ENCODE peak calls at places on chromosomes 3 and 15, in nine cellular contexts. One of them, this sample, is unnamed.

GRCh38 chr15:98866503-98866902 is 141.1 kb downstream of the PGPEP1L start:
- DNase-seq in fibroblast of lung: peak
- DNase-seq in IMR-90: peak
- DNase-seq in H1: no peak
- DNase-seq in heart right ventricle: no peak
- DNase-seq in right lobe of liver: no peak
- DNase-seq in PC-9: no peak
- DNase-seq in CD8-positive, alpha-beta T cell: no peak
- DNase-seq in uterus: peak
- DNase-seq in this sample: no peak

GRCh38 chr3:152830245-152830644 is 4.7 kb upstream of the P2RY1 start:
- DNase-seq in fibroblast of lung: no peak
- DNase-seq in IMR-90: no peak
- DNase-seq in H1: no peak
- DNase-seq in heart right ventricle: no peak
- DNase-seq in right lobe of liver: no peak
- DNase-seq in PC-9: no peak
- DNase-seq in CD8-positive, alpha-beta T cell: no peak
- DNase-seq in uterus: no peak
- DNase-seq in this sample: no peak

GRCh38 chr3:115092220-115092791 is 54.8 kb downstream of the ZBTB20 start:
- DNase-seq in fibroblast of lung: peak
- DNase-seq in IMR-90: peak
- DNase-seq in H1: no peak
- DNase-seq in heart right ventricle: peak
- DNase-seq in right lobe of liver: peak
- DNase-seq in PC-9: no peak
- DNase-seq in CD8-positive, alpha-beta T cell: peak
- DNase-seq in uterus: peak
- DNase-seq in this sample: no peak

GRCh38 chr3:51935886-51936755 is 5.6 kb downstream of the RRP9 start:
- DNase-seq in fibroblast of lung: no peak
- DNase-seq in IMR-90: no peak
- DNase-seq in H1: no peak
- DNase-seq in heart right ventricle: no peak
- DNase-seq in right lobe of liver: no peak
- DNase-seq in PC-9: no peak
- DNase-seq in CD8-positive, alpha-beta T cell: no peak
- DNase-seq in uterus: no peak
- DNase-seq in this sample: no peak

GRCh38 chr15:33298631-33299030 is 12.1 kb upstream of the RYR3 start:
- DNase-seq in fibroblast of lung: no peak
- DNase-seq in IMR-90: no peak
- DNase-seq in H1: no peak
- DNase-seq in heart right ventricle: no peak
- DNase-seq in right lobe of liver: no peak
- DNase-seq in PC-9: peak
- DNase-seq in CD8-positive, alpha-beta T cell: no peak
- DNase-seq in uterus: no peak
- DNase-seq in this sample: no peak

GRCh38 chr15:69729167-69729748 is 276.6 kb downstream of the RPLP1 start:
- DNase-seq in fibroblast of lung: no peak
- DNase-seq in IMR-90: peak
- DNase-seq in H1: no peak
- DNase-seq in heart right ventricle: peak
- DNase-seq in right lobe of liver: no peak
- DNase-seq in PC-9: no peak
- DNase-seq in CD8-positive, alpha-beta T cell: peak
- DNase-seq in uterus: no peak
- DNase-seq in this sample: no peak

GRCh38 chr3:69762790-69763229 is 23.5 kb downstream of the MITF start:
- DNase-seq in fibroblast of lung: no peak
- DNase-seq in IMR-90: no peak
- DNase-seq in H1: no peak
- DNase-seq in heart right ventricle: no peak
- DNase-seq in right lobe of liver: no peak
- DNase-seq in PC-9: no peak
- DNase-seq in CD8-positive, alpha-beta T cell: no peak
- DNase-seq in uterus: no peak
- DNase-seq in this sample: no peak

GRCh38 chr15:98689431-98689861 is 41.1 kb downstream of the IGF1R start:
- DNase-seq in fibroblast of lung: peak
- DNase-seq in IMR-90: peak
- DNase-seq in H1: no peak
- DNase-seq in heart right ventricle: no peak
- DNase-seq in right lobe of liver: no peak
- DNase-seq in PC-9: peak
- DNase-seq in CD8-positive, alpha-beta T cell: no peak
- DNase-seq in uterus: no peak
- DNase-seq in this sample: no peak

GRCh38 chr15:100777821-100778220 is 101.8 kb upstream of the ALDH1A3 start:
- DNase-seq in fibroblast of lung: peak
- DNase-seq in IMR-90: no peak
- DNase-seq in H1: no peak
- DNase-seq in heart right ventricle: no peak
- DNase-seq in right lobe of liver: no peak
- DNase-seq in PC-9: no peak
- DNase-seq in CD8-positive, alpha-beta T cell: no peak
- DNase-seq in uterus: no peak
- DNase-seq in this sample: no peak

GRCh38 chr3:71495708-71496472 is 87.6 kb downstream of the FOXP1 start:
- DNase-seq in fibroblast of lung: peak
- DNase-seq in IMR-90: peak
- DNase-seq in H1: no peak
- DNase-seq in heart right ventricle: no peak
- DNase-seq in right lobe of liver: no peak
- DNase-seq in PC-9: peak
- DNase-seq in CD8-positive, alpha-beta T cell: no peak
- DNase-seq in uterus: no peak
- DNase-seq in this sample: no peak

GRCh38 chr15:26739791-26740190 is 33.1 kb downstream of the GABRB3 start:
- DNase-seq in fibroblast of lung: no peak
- DNase-seq in IMR-90: no peak
- DNase-seq in H1: no peak
- DNase-seq in heart right ventricle: no peak
- DNase-seq in right lobe of liver: no peak
- DNase-seq in PC-9: no peak
- DNase-seq in CD8-positive, alpha-beta T cell: no peak
- DNase-seq in uterus: no peak
- DNase-seq in this sample: no peak

GRCh38 chr3:114627760-114628159 is 333.9 kb downstream of the TIGIT start:
- DNase-seq in fibroblast of lung: peak
- DNase-seq in IMR-90: peak
- DNase-seq in H1: no peak
- DNase-seq in heart right ventricle: peak
- DNase-seq in right lobe of liver: no peak
- DNase-seq in PC-9: no peak
- DNase-seq in CD8-positive, alpha-beta T cell: no peak
- DNase-seq in uterus: peak
- DNase-seq in this sample: no peak

GRCh38 chr3:30628188-30628930 is 22.0 kb downstream of the TGFBR2 start:
- DNase-seq in fibroblast of lung: no peak
- DNase-seq in IMR-90: no peak
- DNase-seq in H1: no peak
- DNase-seq in heart right ventricle: no peak
- DNase-seq in right lobe of liver: no peak
- DNase-seq in PC-9: no peak
- DNase-seq in CD8-positive, alpha-beta T cell: no peak
- DNase-seq in uterus: no peak
- DNase-seq in this sample: no peak

GRCh38 chr3:30630238-30631030 is 24.0 kb downstream of the TGFBR2 start:
- DNase-seq in fibroblast of lung: no peak
- DNase-seq in IMR-90: no peak
- DNase-seq in H1: no peak
- DNase-seq in heart right ventricle: no peak
- DNase-seq in right lobe of liver: no peak
- DNase-seq in PC-9: no peak
- DNase-seq in CD8-positive, alpha-beta T cell: no peak
- DNase-seq in uterus: no peak
- DNase-seq in this sample: no peak

GRCh38 chr3:30629736-30630135 is 23.3 kb downstream of the TGFBR2 start:
- DNase-seq in fibroblast of lung: no peak
- DNase-seq in IMR-90: no peak
- DNase-seq in H1: no peak
- DNase-seq in heart right ventricle: no peak
- DNase-seq in right lobe of liver: no peak
- DNase-seq in PC-9: no peak
- DNase-seq in CD8-positive, alpha-beta T cell: no peak
- DNase-seq in uterus: no peak
- DNase-seq in this sample: no peak

GRCh38 chr3:30631237-30631961 is 25.0 kb downstream of the TGFBR2 start:
- DNase-seq in fibroblast of lung: peak
- DNase-seq in IMR-90: no peak
- DNase-seq in H1: no peak
- DNase-seq in heart right ventricle: no peak
- DNase-seq in right lobe of liver: no peak
- DNase-seq in PC-9: no peak
- DNase-seq in CD8-positive, alpha-beta T cell: peak
- DNase-seq in uterus: no peak
- DNase-seq in this sample: no peak

GRCh38 chr3:30628931-30629590 is 22.7 kb downstream of the TGFBR2 start:
- DNase-seq in fibroblast of lung: no peak
- DNase-seq in IMR-90: no peak
- DNase-seq in H1: no peak
- DNase-seq in heart right ventricle: peak
- DNase-seq in right lobe of liver: no peak
- DNase-seq in PC-9: no peak
- DNase-seq in CD8-positive, alpha-beta T cell: no peak
- DNase-seq in uterus: no peak
- DNase-seq in this sample: peak
- H3K27ac ChIP-seq in fibroblast of lung: no peak
- H3K27ac ChIP-seq in IMR-90: no peak
- H3K27ac ChIP-seq in H1: no peak
- H3K27ac ChIP-seq in heart right ventricle: peak
- H3K27ac ChIP-seq in right lobe of liver: peak
- H3K27ac ChIP-seq in PC-9: no peak
- H3K27ac ChIP-seq in CD8-positive, alpha-beta T cell: peak
- H3K27ac ChIP-seq in uterus: peak
- H3K27ac ChIP-seq in this sample: peak

GRCh38 chr3:194688946-194689345 is 3.3 kb downstream of the FAM43A start:
- DNase-seq in fibroblast of lung: no peak
- DNase-seq in IMR-90: no peak
- DNase-seq in H1: no peak
- DNase-seq in heart right ventricle: no peak
- DNase-seq in right lobe of liver: no peak
- DNase-seq in PC-9: no peak
- DNase-seq in CD8-positive, alpha-beta T cell: no peak
- DNase-seq in uterus: no peak
- DNase-seq in this sample: no peak

GRCh38 chr3:194689493-194689901 is 3.8 kb downstream of the FAM43A start:
- DNase-seq in fibroblast of lung: peak
- DNase-seq in IMR-90: peak
- DNase-seq in H1: no peak
- DNase-seq in heart right ventricle: peak
- DNase-seq in right lobe of liver: no peak
- DNase-seq in PC-9: no peak
- DNase-seq in CD8-positive, alpha-beta T cell: peak
- DNase-seq in uterus: peak
- DNase-seq in this sample: no peak

GRCh38 chr3:194691481-194692281 is 6.0 kb downstream of the FAM43A start:
- DNase-seq in fibroblast of lung: no peak
- DNase-seq in IMR-90: no peak
- DNase-seq in H1: no peak
- DNase-seq in heart right ventricle: no peak
- DNase-seq in right lobe of liver: no peak
- DNase-seq in PC-9: no peak
- DNase-seq in CD8-positive, alpha-beta T cell: no peak
- DNase-seq in uterus: no peak
- DNase-seq in this sample: no peak

GRCh38 chr3:194688207-194688711 is 2.6 kb downstream of the FAM43A start:
- DNase-seq in fibroblast of lung: peak
- DNase-seq in IMR-90: peak
- DNase-seq in H1: no peak
- DNase-seq in heart right ventricle: peak
- DNase-seq in right lobe of liver: peak
- DNase-seq in PC-9: no peak
- DNase-seq in CD8-positive, alpha-beta T cell: peak
- DNase-seq in uterus: no peak
- DNase-seq in this sample: no peak

GRCh38 chr3:194690501-194691372 is 5.1 kb downstream of the FAM43A start:
- DNase-seq in fibroblast of lung: peak
- DNase-seq in IMR-90: peak
- DNase-seq in H1: no peak
- DNase-seq in heart right ventricle: peak
- DNase-seq in right lobe of liver: no peak
- DNase-seq in PC-9: no peak
- DNase-seq in CD8-positive, alpha-beta T cell: no peak
- DNase-seq in uterus: peak
- DNase-seq in this sample: no peak
- H3K27ac ChIP-seq in fibroblast of lung: no peak
- H3K27ac ChIP-seq in IMR-90: no peak
- H3K27ac ChIP-seq in H1: no peak
- H3K27ac ChIP-seq in heart right ventricle: no peak
- H3K27ac ChIP-seq in right lobe of liver: no peak
- H3K27ac ChIP-seq in PC-9: no peak
- H3K27ac ChIP-seq in CD8-positive, alpha-beta T cell: no peak
- H3K27ac ChIP-seq in uterus: peak
- H3K27ac ChIP-seq in this sample: no peak

GRCh38 chr3:13785351-13785750 is 94.5 kb downstream of the WNT7A start:
- DNase-seq in fibroblast of lung: no peak
- DNase-seq in IMR-90: no peak
- DNase-seq in H1: no peak
- DNase-seq in heart right ventricle: no peak
- DNase-seq in right lobe of liver: no peak
- DNase-seq in PC-9: no peak
- DNase-seq in CD8-positive, alpha-beta T cell: no peak
- DNase-seq in uterus: no peak
- DNase-seq in this sample: no peak
- H3K27ac ChIP-seq in fibroblast of lung: no peak
- H3K27ac ChIP-seq in IMR-90: no peak
- H3K27ac ChIP-seq in H1: no peak
- H3K27ac ChIP-seq in heart right ventricle: no peak
- H3K27ac ChIP-seq in right lobe of liver: no peak
- H3K27ac ChIP-seq in PC-9: no peak
- H3K27ac ChIP-seq in CD8-positive, alpha-beta T cell: no peak
- H3K27ac ChIP-seq in uterus: no peak
- H3K27ac ChIP-seq in this sample: no peak

DNA sequence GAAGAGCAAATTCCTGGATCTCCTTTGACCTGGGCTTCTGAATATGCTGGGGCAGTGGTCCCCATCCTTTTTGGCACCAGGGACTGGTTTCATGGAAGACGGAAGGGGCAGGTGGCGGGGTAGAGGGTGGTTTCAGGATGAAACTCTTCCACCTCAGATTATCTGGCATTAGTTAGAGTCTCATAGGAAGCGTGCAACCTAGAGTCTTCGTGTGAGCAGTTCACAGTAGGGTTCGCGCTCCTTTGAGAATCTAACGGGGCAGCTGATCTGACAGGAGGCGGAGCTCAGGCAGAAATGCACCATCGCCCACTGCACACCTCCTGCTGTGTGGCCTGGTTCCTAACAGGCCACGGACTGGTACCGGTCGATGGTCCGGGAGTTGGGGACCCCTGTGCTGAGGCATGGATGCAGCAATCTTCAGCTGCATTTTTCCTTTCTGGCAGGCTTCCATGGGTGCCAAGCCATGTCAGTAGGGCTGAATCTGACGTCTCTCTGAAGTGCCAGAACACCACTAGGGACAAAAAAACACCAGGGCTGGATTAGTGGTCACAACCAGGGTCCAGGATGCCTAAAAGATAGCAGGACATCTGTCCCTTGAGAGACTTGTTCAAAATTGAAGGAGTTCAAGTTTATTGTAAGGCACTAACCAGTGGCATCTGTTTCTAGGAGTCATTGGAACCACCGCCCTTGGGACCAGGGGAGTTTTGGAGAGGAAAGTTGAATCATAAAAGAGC is 8.4 kb upstream of the GOLGB1 start:
- DNase-seq in fibroblast of lung: no peak
- DNase-seq in IMR-90: no peak
- DNase-seq in H1: no peak
- DNase-seq in heart right ventricle: no peak
- DNase-seq in right lobe of liver: no peak
- DNase-seq in PC-9: no peak
- DNase-seq in CD8-positive, alpha-beta T cell: no peak
- DNase-seq in uterus: no peak
- DNase-seq in this sample: no peak
- H3K27ac ChIP-seq in fibroblast of lung: no peak
- H3K27ac ChIP-seq in IMR-90: no peak
- H3K27ac ChIP-seq in H1: no peak
- H3K27ac ChIP-seq in heart right ventricle: no peak
- H3K27ac ChIP-seq in right lobe of liver: no peak
- H3K27ac ChIP-seq in PC-9: no peak
- H3K27ac ChIP-seq in CD8-positive, alpha-beta T cell: no peak
- H3K27ac ChIP-seq in uterus: no peak
- H3K27ac ChIP-seq in this sample: no peak